ENCODE peak calls at places on chromosomes 3 and 15, in six cellular contexts. B is esophagus muscularis mucosa, I is SK-N-SH, Q is stomach, O is transverse colon, A is GM12878. G is an unnamed sample.
A peak's percentile ranks its signal among the peaks of the same experiment; 100 is the strongest.

GRCh38 chr15:36468746-36469145 is 110.7 kb upstream of the CDIN1 start:
- DNase-seq in B (no peak), I (no peak), Q (no peak), O (no peak), A (no peak), G (peak; percentile 31)

GRCh38 chr15:100716456-100717085 is 114.2 kb downstream of the ASB7 start:
- DNase-seq in B (no peak), I (no peak), Q (no peak), O (no peak), A (no peak), G (no peak)

GRCh38 chr3:12155833-12156232 is 2.9 kb downstream of the TIMP4 start:
- DNase-seq in B (no peak), I (no peak), Q (no peak), O (no peak), A (no peak), G (no peak)

GRCh38 chr3:32018723-32019564 is 37.4 kb downstream of the ZNF860 start:
- DNase-seq in B (no peak), I (peak; percentile 55), Q (no peak), O (no peak), A (no peak), G (no peak)

GRCh38 chr3:150242220-150242938 is 165.7 kb upstream of the TSC22D2 start:
- DNase-seq in B (no peak), I (no peak), Q (no peak), O (no peak), A (no peak), G (no peak)

GRCh38 chr3:172614340-172615274 is 91.4 kb upstream of the TNFSF10 start:
- DNase-seq in B (peak; percentile 77), I (no peak), Q (no peak), O (no peak), A (no peak), G (no peak)

GRCh38 chr3:26118165-26118564 is 328.3 kb downstream of the OXSM start:
- DNase-seq in B (no peak), I (no peak), Q (no peak), O (no peak), A (no peak), G (no peak)

GRCh38 chr3:139564290-139564861 is 24.8 kb upstream of the RBP1 start:
- DNase-seq in B (peak; percentile 55), I (peak; percentile 56), Q (no peak), O (no peak), A (no peak), G (no peak)

GRCh38 chr3:88434001-88434400 is 284.2 kb downstream of the C3orf38 start:
- DNase-seq in B (no peak), I (no peak), Q (no peak), O (no peak), A (no peak), G (no peak)

GRCh38 chr3:138941259-138941885 is 5.6 kb downstream of the FOXL2 start:
- DNase-seq in B (no peak), I (peak; percentile 74), Q (no peak), O (peak; percentile 54), A (no peak), G (peak; percentile 36)

GRCh38 chr15:67838789-67839332 is 984 bp downstream of the RNU6-1 start:
- DNase-seq in B (no peak), I (peak; percentile 75), Q (peak; percentile 76), O (peak; percentile 65), A (no peak), G (peak; percentile 90)
- TF ChIP-seq POLR2AphosphoS5 in B (peak; percentile 26), I (no peak), Q (no peak), O (no peak), A (no peak), G (peak; percentile 15)

GRCh38 chr15:27473846-27474245 is 502.9 kb downstream of the GABRG3 start:
- DNase-seq in B (no peak), I (no peak), Q (no peak), O (no peak), A (no peak), G (no peak)
- H3K9me3 ChIP-seq in B (no peaks in the 10 kb centered on the region), I (no peaks in the 10 kb centered on the region), Q (no peaks in the 10 kb centered on the region), O (no peaks in the 10 kb centered on the region), A (no peaks in the 10 kb centered on the region), G (no peaks in the 10 kb centered on the region)

GRCh38 chr3:51995346-51996156 is at the start of gene RPL29:
- DNase-seq in B (peak; percentile 97), I (peak; percentile 92), Q (peak; percentile 93), O (peak; percentile 95), A (peak; percentile 88), G (peak; percentile 90)
- TF ChIP-seq POLR2AphosphoS5 in B (peak; percentile 97), I (peak; percentile 97), Q (peak; percentile 75), O (peak; percentile 75), A (peak; percentile 99), G (peak; percentile 96)

GRCh38 chr15:70258369-70259029 is 160.8 kb upstream of the TLE3 start:
- DNase-seq in B (no peak), I (no peak), Q (no peak), O (peak; percentile 50), A (no peak), G (peak; percentile 50)
- H3K9me3 ChIP-seq in B (no peaks in the 10 kb centered on the region), I (no peaks in the 10 kb centered on the region), Q (no peaks in the 10 kb centered on the region), O (no peaks in the 10 kb centered on the region), A (peaks cover 2% of the 10 kb centered on the region), G (no peaks in the 10 kb centered on the region)